ENCODE peak calls at places on chromosome 15, in six cellular contexts. One of them, this sample, is unnamed.

GRCh38 chr15:68304611-68305337 is 27.2 kb downstream of the FEM1B start:
- DNase-seq in GM23338: peak; percentile 76
- DNase-seq in WTC11: peak; percentile 46
- DNase-seq in H1: peak; percentile 63
- DNase-seq in HepG2: no peak
- DNase-seq in GM12878: no peak
- DNase-seq in this sample: no peak

GRCh38 chr15:63600001-63600645 is 2.9 kb downstream of the FBXL22 start:
- DNase-seq in HepG2: no peak
- DNase-seq in GM12878: no peak
- DNase-seq in H1: peak; percentile 80
- DNase-seq in GM23338: peak; percentile 49
- DNase-seq in WTC11: peak; percentile 41
- DNase-seq in this sample: no peak

GRCh38 chr15:98428253-98428989 is 219.9 kb upstream of the IGF1R start:
- DNase-seq in GM12878: no peak
- DNase-seq in GM23338: peak; percentile 81
- DNase-seq in HepG2: peak; percentile 57
- DNase-seq in WTC11: peak; percentile 85
- DNase-seq in H1: peak; percentile 97
- DNase-seq in this sample: peak; percentile 81

GRCh38 chr15:78448441-78449219 is 10.6 kb downstream of the IREB2 start:
- DNase-seq in WTC11: no peak
- DNase-seq in GM23338: no peak
- DNase-seq in HepG2: no peak
- DNase-seq in GM12878: no peak
- DNase-seq in H1: no peak
- DNase-seq in this sample: no peak

GRCh38 chr15:53307952-53308624 is 451.4 kb downstream of the WDR72 start:
- DNase-seq in WTC11: peak; percentile 20
- DNase-seq in H1: no peak
- DNase-seq in HepG2: no peak
- DNase-seq in GM12878: no peak
- DNase-seq in GM23338: peak; percentile 22
- DNase-seq in this sample: no peak

GRCh38 chr15:75112278-75112847 is 89.0 kb downstream of the PPCDC start:
- DNase-seq in HepG2: no peak
- DNase-seq in GM23338: no peak
- DNase-seq in H1: no peak
- DNase-seq in GM12878: no peak
- DNase-seq in WTC11: no peak
- DNase-seq in this sample: peak; percentile 66

GRCh38 chr15:60626051-60626450 is 147.1 kb upstream of the ICE2 start:
- DNase-seq in GM23338: no peak
- DNase-seq in HepG2: no peak
- DNase-seq in WTC11: no peak
- DNase-seq in GM12878: no peak
- DNase-seq in H1: no peak
- DNase-seq in this sample: no peak

GRCh38 chr15:79434361-79434760 is 2.2 kb downstream of the MINAR1 start:
- DNase-seq in HepG2: no peak
- DNase-seq in GM12878: no peak
- DNase-seq in WTC11: no peak
- DNase-seq in H1: no peak
- DNase-seq in GM23338: no peak
- DNase-seq in this sample: no peak

GRCh38 chr15:25785643-25786029 is 77.5 kb downstream of the ATP10A start:
- DNase-seq in GM12878: no peak
- DNase-seq in H1: no peak
- DNase-seq in GM23338: no peak
- DNase-seq in HepG2: no peak
- DNase-seq in WTC11: no peak
- DNase-seq in this sample: no peak

GRCh38 chr15:47184003-47184404 is 533.3 kb upstream of the SEMA6D start:
- DNase-seq in WTC11: peak; percentile 65
- DNase-seq in GM12878: no peak
- DNase-seq in HepG2: no peak
- DNase-seq in H1: no peak
- DNase-seq in GM23338: peak; percentile 74
- DNase-seq in this sample: no peak

GRCh38 chr15:77604973-77605372 is 27.7 kb downstream of the LINGO1 start:
- DNase-seq in H1: no peak
- DNase-seq in HepG2: no peak
- DNase-seq in GM12878: no peak
- DNase-seq in WTC11: no peak
- DNase-seq in GM23338: no peak
- DNase-seq in this sample: no peak

GRCh38 chr15:73724211-73724610 is 28.9 kb downstream of the INSYN1 start:
- DNase-seq in GM23338: no peak
- DNase-seq in H1: no peak
- DNase-seq in HepG2: no peak
- DNase-seq in GM12878: no peak
- DNase-seq in WTC11: no peak
- DNase-seq in this sample: no peak

GRCh38 chr15:78859971-78860733 is 12.5 kb upstream of the MORF4L1 start:
- DNase-seq in HepG2: peak; percentile 74
- DNase-seq in GM12878: peak; percentile 44
- DNase-seq in H1: peak; percentile 88
- DNase-seq in GM23338: peak; percentile 96
- DNase-seq in WTC11: peak; percentile 80
- DNase-seq in this sample: peak; percentile 71

GRCh38 chr15:96181873-96182301 is 148.6 kb upstream of the NR2F2 start:
- DNase-seq in HepG2: no peak
- DNase-seq in GM12878: no peak
- DNase-seq in GM23338: no peak
- DNase-seq in WTC11: no peak
- DNase-seq in H1: no peak
- DNase-seq in this sample: no peak

GRCh38 chr15:61200626-61201025 is 28.5 kb downstream of the RORA start:
- DNase-seq in HepG2: no peak
- DNase-seq in WTC11: no peak
- DNase-seq in H1: no peak
- DNase-seq in GM23338: no peak
- DNase-seq in GM12878: no peak
- DNase-seq in this sample: no peak

GRCh38 chr15:72488558-72488957 is 14.4 kb downstream of the ARIH1 start:
- DNase-seq in H1: no peak
- DNase-seq in GM23338: no peak
- DNase-seq in WTC11: no peak
- DNase-seq in GM12878: no peak
- DNase-seq in HepG2: no peak
- DNase-seq in this sample: no peak

GRCh38 chr15:66153549-66154415 is 99.8 kb downstream of the MEGF11 start:
- DNase-seq in GM23338: no peak
- DNase-seq in H1: no peak
- DNase-seq in WTC11: no peak
- DNase-seq in HepG2: no peak
- DNase-seq in GM12878: peak; percentile 57
- DNase-seq in this sample: no peak

GRCh38 chr15:88987590-88987950 is 74.4 kb upstream of the MFGE8 start:
- DNase-seq in GM23338: no peak
- DNase-seq in GM12878: no peak
- DNase-seq in H1: no peak
- DNase-seq in WTC11: no peak
- DNase-seq in HepG2: no peak
- DNase-seq in this sample: no peak

GRCh38 chr15:68409736-68410370 is 22.1 kb downstream of the ITGA11 start:
- DNase-seq in GM23338: no peak
- DNase-seq in HepG2: no peak
- DNase-seq in GM12878: no peak
- DNase-seq in H1: peak; percentile 23
- DNase-seq in WTC11: no peak
- DNase-seq in this sample: no peak

GRCh38 chr15:81575436-81576123 is 201.6 kb upstream of the TMC3 start:
- DNase-seq in H1: no peak
- DNase-seq in GM12878: no peak
- DNase-seq in HepG2: no peak
- DNase-seq in WTC11: no peak
- DNase-seq in GM23338: peak; percentile 23
- DNase-seq in this sample: peak; percentile 11

GRCh38 chr15:64476550-64476949 is 16.2 kb downstream of the ZNF609 start:
- DNase-seq in WTC11: no peak
- DNase-seq in GM12878: no peak
- DNase-seq in H1: no peak
- DNase-seq in HepG2: no peak
- DNase-seq in GM23338: no peak
- DNase-seq in this sample: no peak

GRCh38 chr15:31457161-31457560 is 130.5 kb downstream of the KLF13 start:
- DNase-seq in GM23338: no peak
- DNase-seq in WTC11: no peak
- DNase-seq in HepG2: no peak
- DNase-seq in GM12878: no peak
- DNase-seq in H1: no peak
- DNase-seq in this sample: no peak

GRCh38 chr15:56176996-56177395 is 66.7 kb downstream of the RFX7 start:
- DNase-seq in GM12878: no peak
- DNase-seq in HepG2: no peak
- DNase-seq in WTC11: no peak
- DNase-seq in GM23338: no peak
- DNase-seq in H1: no peak
- DNase-seq in this sample: peak; percentile 6

GRCh38 chr15:99450896-99451358 is 114.9 kb upstream of the MEF2A start:
- DNase-seq in WTC11: no peak
- DNase-seq in HepG2: no peak
- DNase-seq in GM23338: no peak
- DNase-seq in H1: peak; percentile 40
- DNase-seq in GM12878: no peak
- DNase-seq in this sample: peak; percentile 39
- TF ChIP-seq CREB1 in WTC11: no peak
- TF ChIP-seq CREB1 in HepG2: no peak
- TF ChIP-seq CREB1 in GM23338: no peak
- TF ChIP-seq CREB1 in H1: no peak
- TF ChIP-seq CREB1 in GM12878: no peak
- TF ChIP-seq CREB1 in this sample: no peak

DNA sequence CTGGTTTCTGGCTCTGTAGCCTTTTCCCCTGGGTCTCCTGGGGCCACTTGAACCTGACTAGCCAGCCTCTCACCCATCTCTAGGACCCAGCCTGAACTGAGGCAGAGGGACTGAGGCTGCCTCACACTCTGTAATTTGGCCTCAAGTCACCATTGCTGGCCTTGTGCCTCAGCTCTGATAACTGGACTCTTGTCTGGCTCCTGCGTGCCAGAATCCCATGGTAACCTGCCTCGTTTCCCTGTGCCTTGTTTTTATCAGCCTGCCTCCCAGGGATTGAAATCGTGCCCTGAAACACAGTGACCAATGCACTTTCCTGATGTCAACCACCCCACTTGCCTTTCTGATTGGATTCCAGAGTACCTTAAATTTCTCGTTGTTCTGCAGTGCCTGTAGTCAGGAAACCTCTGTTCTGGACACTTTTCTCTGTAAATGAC is 27.9 kb downstream of the CRTC3 start:
- DNase-seq in H1: no peak
- DNase-seq in HepG2: no peak
- DNase-seq in GM12878: no peak
- DNase-seq in GM23338: no peak
- DNase-seq in WTC11: no peak
- DNase-seq in this sample: peak; percentile 38
- TF ChIP-seq CREB1 in H1: no peak
- TF ChIP-seq CREB1 in HepG2: no peak
- TF ChIP-seq CREB1 in GM12878: no peak
- TF ChIP-seq CREB1 in GM23338: no peak
- TF ChIP-seq CREB1 in WTC11: no peak
- TF ChIP-seq CREB1 in this sample: no peak

DNA sequence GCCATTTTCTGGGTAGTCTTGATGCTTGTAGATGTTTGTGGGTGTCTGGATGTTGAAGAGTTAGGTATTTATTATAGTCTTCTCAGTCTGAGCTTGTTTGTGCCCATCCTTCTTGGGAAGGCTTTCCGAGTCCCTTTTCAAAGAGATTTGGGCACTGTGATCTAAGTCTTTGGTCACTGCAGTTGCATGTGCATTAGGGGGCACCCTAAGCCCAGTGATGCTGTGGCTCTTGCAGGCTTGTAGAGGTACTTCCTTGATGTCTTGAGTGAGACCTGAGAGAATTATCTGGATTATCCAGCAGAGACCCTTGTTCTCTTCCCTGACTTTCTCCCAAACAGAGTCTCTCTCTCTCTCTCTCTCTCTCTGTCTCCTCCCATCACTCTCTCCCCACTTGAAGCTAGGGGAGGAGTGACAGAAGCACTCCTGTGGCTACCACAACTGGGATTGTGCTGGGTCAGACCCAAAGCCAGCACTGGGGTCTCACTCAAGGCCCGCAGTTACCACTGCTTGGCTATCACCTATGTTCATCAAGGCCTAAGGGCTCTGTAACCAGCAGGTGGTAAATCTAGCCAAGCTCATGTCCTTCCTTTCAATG is 68.5 kb downstream of the TMCO5A start:
- DNase-seq in H1: peak; percentile 66
- DNase-seq in GM12878: peak; percentile 38
- DNase-seq in WTC11: peak; percentile 79
- DNase-seq in HepG2: peak; percentile 49
- DNase-seq in GM23338: peak; percentile 83
- DNase-seq in this sample: no peak
- TF ChIP-seq CREB1 in H1: no peak
- TF ChIP-seq CREB1 in GM12878: no peak
- TF ChIP-seq CREB1 in WTC11: no peak
- TF ChIP-seq CREB1 in HepG2: no peak
- TF ChIP-seq CREB1 in GM23338: no peak
- TF ChIP-seq CREB1 in this sample: no peak

GRCh38 chr15:70466895-70467529 is 296.3 kb downstream of the UACA start:
- DNase-seq in GM12878: no peak
- DNase-seq in WTC11: peak; percentile 54
- DNase-seq in GM23338: peak; percentile 70
- DNase-seq in HepG2: peak; percentile 29
- DNase-seq in H1: peak; percentile 56
- DNase-seq in this sample: peak; percentile 33

GRCh38 chr15:70466305-70466704 is 297.1 kb downstream of the UACA start:
- DNase-seq in H1: no peak
- DNase-seq in GM12878: no peak
- DNase-seq in HepG2: no peak
- DNase-seq in WTC11: no peak
- DNase-seq in GM23338: no peak
- DNase-seq in this sample: no peak

GRCh38 chr15:70469182-70469581 is 294.2 kb downstream of the UACA start:
- DNase-seq in GM12878: no peak
- DNase-seq in GM23338: no peak
- DNase-seq in H1: no peak
- DNase-seq in WTC11: no peak
- DNase-seq in HepG2: no peak
- DNase-seq in this sample: no peak

GRCh38 chr15:70463453-70463834 is 299.9 kb downstream of the UACA start:
- DNase-seq in WTC11: no peak
- DNase-seq in HepG2: no peak
- DNase-seq in GM12878: no peak
- DNase-seq in H1: no peak
- DNase-seq in GM23338: no peak
- DNase-seq in this sample: peak; percentile 63

GRCh38 chr15:70465812-70466211 is 297.5 kb downstream of the UACA start:
- DNase-seq in GM23338: no peak
- DNase-seq in H1: no peak
- DNase-seq in WTC11: no peak
- DNase-seq in GM12878: no peak
- DNase-seq in HepG2: no peak
- DNase-seq in this sample: no peak
- TF ChIP-seq CREB1 in GM23338: no peak
- TF ChIP-seq CREB1 in H1: no peak
- TF ChIP-seq CREB1 in WTC11: no peak
- TF ChIP-seq CREB1 in GM12878: no peak
- TF ChIP-seq CREB1 in HepG2: no peak
- TF ChIP-seq CREB1 in this sample: no peak

This sample was measured in K562.